ENCODE peak calls at places on chromosomes 6 and 20, in four cellular contexts. E is IMR-90, A is K562, Q is keratinocyte. Z is an unnamed sample. For H3K9me1, the result is how much of the 10 kb centered on the place peaks cover.

GRCh38 chr6:155287762-155288161 is 23.9 kb downstream of the CLDN20 start:
- DNase-seq in E (no peak), A (no peak), Q (no peak), Z (no peak)

GRCh38 chr20:57231161-57231560 is 35.3 kb downstream of the BMP7 start:
- DNase-seq in E (no peak), A (no peak), Q (no peak), Z (no peak)

GRCh38 chr6:151475653-151476523 is 17.9 kb upstream of the CCDC170 start:
- DNase-seq in E (peak), A (peak), Q (no peak), Z (peak)

GRCh38 chr6:135012764-135013163 is 41.9 kb downstream of the HBS1L start:
- DNase-seq in E (peak), A (no peak), Q (no peak), Z (no peak)

GRCh38 chr6:166559211-166559610 is 27.3 kb downstream of the RAMACL start:
- DNase-seq in E (no peak), A (no peak), Q (no peak), Z (no peak)

GRCh38 chr6:47651505-47651944 is 46.9 kb upstream of the ADGRF4 start:
- DNase-seq in E (peak), A (no peak), Q (no peak), Z (peak)

GRCh38 chr6:33424855-33425667 is 5.2 kb downstream of the SYNGAP1 start:
- DNase-seq in E (no peak), A (peak), Q (no peak), Z (no peak)

GRCh38 chr6:33925869-33926268 is 122.1 kb upstream of the MLN start:
- DNase-seq in E (no peak), A (no peak), Q (no peak), Z (no peak)

GRCh38 chr20:35115606-35116005 is 23.0 kb upstream of the TRPC4AP start:
- DNase-seq in E (no peak), A (no peak), Q (no peak), Z (no peak)

GRCh38 chr20:47905628-47906487 is 120.6 kb upstream of the SULF2 start:
- DNase-seq in E (no peak), A (no peak), Q (no peak), Z (no peak)

DNA sequence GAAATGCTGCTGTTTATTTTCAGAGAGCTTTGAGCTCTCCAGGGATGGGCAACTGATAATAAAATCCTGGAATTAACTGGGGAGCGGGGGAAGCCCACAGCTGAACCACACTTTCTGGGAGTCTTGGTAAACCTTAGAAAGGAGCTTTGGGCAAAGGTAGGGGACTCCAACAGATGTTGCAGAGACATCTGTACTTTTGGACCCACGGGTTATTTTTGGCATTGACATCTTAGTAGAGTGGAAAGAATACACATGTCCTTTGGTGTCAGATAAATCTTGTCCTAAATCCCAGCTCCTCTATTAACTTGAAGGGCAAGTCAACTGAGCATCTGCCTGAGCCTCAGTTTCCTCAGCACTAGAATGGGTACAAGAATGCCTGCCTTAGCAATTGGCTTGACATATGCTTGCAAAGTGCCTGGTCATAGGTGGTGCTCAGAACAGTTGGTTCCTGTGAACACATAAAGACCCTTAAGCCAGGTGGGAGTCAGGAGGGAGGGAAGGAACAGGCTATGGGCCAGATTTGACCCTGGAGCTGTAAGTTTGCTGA is 5.8 kb downstream of the SLC22A3 start:
- DNase-seq in E (no peak), A (no peak), Q (no peak), Z (no peak)
- H3K9me1 ChIP-seq in E (under half), A (under half), Q (under half), Z (under half)

DNA sequence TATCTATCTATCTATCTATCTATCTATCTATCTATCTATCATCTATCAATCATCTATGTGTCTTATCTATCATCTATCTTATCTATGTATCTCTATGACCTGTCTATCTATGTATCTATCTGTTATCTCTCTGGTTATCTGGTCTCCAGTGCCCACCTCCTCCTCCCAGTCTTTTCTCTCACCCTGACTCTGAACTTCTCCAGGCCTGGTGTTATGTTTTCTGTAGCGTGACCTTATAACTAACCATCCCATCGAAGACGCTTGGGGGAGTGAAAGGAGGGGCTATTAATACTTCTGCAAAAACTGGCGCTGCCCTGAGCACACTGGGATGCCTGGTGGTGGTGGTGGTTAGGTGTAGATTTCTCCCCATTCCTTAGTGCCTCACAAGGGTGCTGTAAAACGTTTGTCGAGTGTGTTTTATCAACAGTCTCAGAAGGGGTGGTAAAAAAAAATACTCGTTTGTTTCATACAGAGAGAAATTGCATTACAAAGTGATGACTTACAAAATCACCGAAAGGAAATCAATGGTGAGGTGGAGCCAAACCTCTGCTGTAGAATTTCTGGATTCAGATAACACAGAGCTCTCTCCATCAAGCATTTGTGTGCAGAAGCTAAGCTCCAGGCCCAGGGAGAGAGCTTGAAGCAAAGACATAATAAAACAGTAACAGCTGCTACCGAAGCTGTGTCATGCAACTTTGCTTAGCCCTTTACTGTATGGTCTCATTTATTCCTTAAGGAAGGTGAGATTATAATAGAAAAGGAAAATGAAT is 156.1 kb downstream of the BCAS1 start:
- DNase-seq in E (peak), A (no peak), Q (no peak), Z (no peak)
- TF ChIP-seq CTCF in E (no peak), A (no peak), Q (no peak), Z (no peak)

GRCh38 chr6:144649085-144649484 is 363.9 kb downstream of the UTRN start:
- DNase-seq in E (no peak), A (no peak), Q (no peak), Z (no peak)
- H3K9me1 ChIP-seq in E (under half), A (under half), Q (under half), Z (under half)

GRCh38 chr6:109082178-109082577 is 12.5 kb downstream of the SESN1 start:
- DNase-seq in E (peak), A (no peak), Q (no peak), Z (no peak)
- TF ChIP-seq CTCF in E (no peak), A (peak), Q (no peak), Z (no peak)